ENCODE peak calls at places on chromosome X, in five cellular contexts. One of them, this sample, is unnamed.

GRCh38 chrX:53056292-53056691 is 7.7 kb downstream of the GPR173 start:
- DNase-seq in astrocyte: no peak
- DNase-seq in iPS-NIHi11: no peak
- DNase-seq in cardiac septum: no peak
- DNase-seq in nephron progenitor cell: no peak
- DNase-seq in this sample: no peak

GRCh38 chrX:9770319-9770718 is 4.7 kb upstream of the GPR143 start:
- DNase-seq in astrocyte: no peak
- DNase-seq in iPS-NIHi11: no peak
- DNase-seq in cardiac septum: no peak
- DNase-seq in nephron progenitor cell: no peak
- DNase-seq in this sample: no peak

GRCh38 chrX:119391279-119391678 is 7.9 kb upstream of the SLC25A43 start:
- DNase-seq in astrocyte: no peak
- DNase-seq in iPS-NIHi11: no peak
- DNase-seq in cardiac septum: no peak
- DNase-seq in nephron progenitor cell: no peak
- DNase-seq in this sample: peak

GRCh38 chrX:151004085-151004484 is 20.9 kb downstream of the HMGB3 start:
- DNase-seq in astrocyte: no peak
- DNase-seq in iPS-NIHi11: no peak
- DNase-seq in cardiac septum: no peak
- DNase-seq in nephron progenitor cell: no peak
- DNase-seq in this sample: no peak

GRCh38 chrX:147315493-147315892 is 500.9 kb upstream of the CXorf51A start:
- DNase-seq in astrocyte: no peak
- DNase-seq in iPS-NIHi11: no peak
- DNase-seq in cardiac septum: no peak
- DNase-seq in nephron progenitor cell: no peak
- DNase-seq in this sample: no peak

GRCh38 chrX:11499076-11500044 is 166.4 kb downstream of the ARHGAP6 start:
- DNase-seq in astrocyte: peak
- DNase-seq in iPS-NIHi11: no peak
- DNase-seq in cardiac septum: no peak
- DNase-seq in nephron progenitor cell: no peak
- DNase-seq in this sample: no peak

GRCh38 chrX:14235004-14235403 is 205.3 kb upstream of the GEMIN8 start:
- DNase-seq in astrocyte: no peak
- DNase-seq in iPS-NIHi11: peak
- DNase-seq in cardiac septum: no peak
- DNase-seq in nephron progenitor cell: no peak
- DNase-seq in this sample: no peak

GRCh38 chrX:17007134-17007768 is 60.8 kb downstream of the REPS2 start:
- DNase-seq in astrocyte: no peak
- DNase-seq in iPS-NIHi11: no peak
- DNase-seq in cardiac septum: no peak
- DNase-seq in nephron progenitor cell: peak
- DNase-seq in this sample: peak

GRCh38 chrX:134727363-134727762 is 69.1 kb upstream of the PLAC1 start:
- DNase-seq in astrocyte: no peak
- DNase-seq in iPS-NIHi11: no peak
- DNase-seq in cardiac septum: no peak
- DNase-seq in nephron progenitor cell: no peak
- DNase-seq in this sample: no peak

GRCh38 chrX:35339796-35340195 is 397.2 kb downstream of the FAM47B start:
- DNase-seq in astrocyte: no peak
- DNase-seq in iPS-NIHi11: no peak
- DNase-seq in cardiac septum: no peak
- DNase-seq in nephron progenitor cell: no peak
- DNase-seq in this sample: no peak

GRCh38 chrX:69189972-69190371 is 24.7 kb upstream of the PJA1 start:
- DNase-seq in astrocyte: no peak
- DNase-seq in iPS-NIHi11: peak
- DNase-seq in cardiac septum: peak
- DNase-seq in nephron progenitor cell: no peak
- DNase-seq in this sample: no peak

GRCh38 chrX:110732274-110732673 is 63.3 kb downstream of the CHRDL1 start:
- DNase-seq in astrocyte: no peak
- DNase-seq in iPS-NIHi11: no peak
- DNase-seq in cardiac septum: no peak
- DNase-seq in nephron progenitor cell: no peak
- DNase-seq in this sample: no peak

GRCh38 chrX:32448320-32448719 is 763.0 kb downstream of the DMD start:
- DNase-seq in astrocyte: no peak
- DNase-seq in iPS-NIHi11: no peak
- DNase-seq in cardiac septum: no peak
- DNase-seq in nephron progenitor cell: no peak
- DNase-seq in this sample: no peak

GRCh38 chrX:77493677-77494553 is 46.7 kb downstream of the FGF16 start:
- DNase-seq in astrocyte: peak
- DNase-seq in iPS-NIHi11: peak
- DNase-seq in cardiac septum: no peak
- DNase-seq in nephron progenitor cell: peak
- DNase-seq in this sample: peak

GRCh38 chrX:68732906-68733493 is 85.5 kb downstream of the STARD8 start:
- DNase-seq in astrocyte: peak
- DNase-seq in iPS-NIHi11: peak
- DNase-seq in cardiac septum: peak
- DNase-seq in nephron progenitor cell: peak
- DNase-seq in this sample: peak

GRCh38 chrX:17610788-17611187 is 126.5 kb upstream of the SCML1 start:
- DNase-seq in astrocyte: no peak
- DNase-seq in iPS-NIHi11: no peak
- DNase-seq in cardiac septum: no peak
- DNase-seq in nephron progenitor cell: no peak
- DNase-seq in this sample: no peak

GRCh38 chrX:141467442-141467841 is 117.1 kb downstream of the SPANXA1 start:
- DNase-seq in astrocyte: no peak
- DNase-seq in iPS-NIHi11: no peak
- DNase-seq in cardiac septum: no peak
- DNase-seq in nephron progenitor cell: no peak
- DNase-seq in this sample: no peak

GRCh38 chrX:66635360-66635759 is 3.5 kb downstream of the EDA2R start:
- DNase-seq in astrocyte: peak
- DNase-seq in iPS-NIHi11: no peak
- DNase-seq in cardiac septum: no peak
- DNase-seq in nephron progenitor cell: no peak
- DNase-seq in this sample: no peak

GRCh38 chrX:43615677-43616076 is 40.4 kb upstream of the MAOA start:
- DNase-seq in astrocyte: no peak
- DNase-seq in iPS-NIHi11: no peak
- DNase-seq in cardiac septum: no peak
- DNase-seq in nephron progenitor cell: no peak
- DNase-seq in this sample: no peak